ENCODE peak calls at places on chromosomes 2 and 18, in four cellular contexts. E, F, C and N are unnamed samples.
A peak's percentile ranks its signal among the peaks of the same experiment; 100 is the strongest.

GRCh38 chr2:118992740-118993391 is 50.9 kb downstream of the MARCO start:
- DNase-seq in F (peak; percentile 88), E (no peak), C (no peak), N (no peak)

GRCh38 chr2:148907085-148907785 is 32.2 kb downstream of the KIF5C start:
- DNase-seq in F (no peak), C (peak; percentile 85), E (no peak), N (no peak)

GRCh38 chr2:39091535-39091934 is 29.3 kb downstream of the SOS1 start:
- DNase-seq in E (no peak), F (no peak), C (no peak), N (no peak)

GRCh38 chr18:35609236-35609635 is 27.7 kb downstream of the GALNT1 start:
- DNase-seq in C (no peak), F (no peak), E (no peak), N (no peak)

GRCh38 chr2:128487650-128488387 is 169.2 kb upstream of the HS6ST1 start:
- DNase-seq in F (peak; percentile 26), C (no peak), E (no peak), N (no peak)

GRCh38 chr2:171893196-171893823 is 734 bp downstream of the SLC25A12 start:
- DNase-seq in F (no peak), E (no peak), C (peak; percentile 5), N (peak; percentile 2)

GRCh38 chr2:229832499-229832898 is 89.3 kb downstream of the TRIP12 start:
- DNase-seq in F (no peak), C (no peak), E (no peak), N (no peak)

GRCh38 chr18:56515522-56515921 is 122.9 kb downstream of the TXNL1 start:
- DNase-seq in F (no peak), C (no peak), E (no peak), N (no peak)

GRCh38 chr18:2715990-2716389 is 60.5 kb downstream of the SMCHD1 start:
- DNase-seq in E (no peak), C (no peak), F (no peak), N (no peak)

GRCh38 chr2:67462741-67463496 is 65.8 kb downstream of the ETAA1 start:
- DNase-seq in E (no peak), F (peak; percentile 57), C (no peak), N (no peak)

GRCh38 chr2:145546091-145546490 is 1026.2 kb upstream of the ZEB2 start:
- DNase-seq in F (no peak), C (no peak), E (no peak), N (no peak)

GRCh38 chr2:240060977-240061591 is 7.8 kb upstream of the OR6B3 start:
- DNase-seq in C (peak; percentile 63), E (no peak), F (peak; percentile 54), N (peak; percentile 48)

GRCh38 chr2:51710222-51710621 is 678.3 kb upstream of the NRXN1 start:
- DNase-seq in F (no peak), C (peak; percentile 20), E (no peak), N (no peak)

GRCh38 chr2:31312898-31313297 is 78.9 kb downstream of the EHD3 start:
- DNase-seq in F (no peak), C (no peak), E (no peak), N (no peak)

GRCh38 chr18:13308369-13308768 is 89.8 kb downstream of the LDLRAD4 start:
- DNase-seq in F (no peak), C (no peak), E (no peak), N (no peak)

GRCh38 chr2:21966139-21966538 is 842.4 kb downstream of the TDRD15 start:
- DNase-seq in F (no peak), C (no peak), E (no peak), N (no peak)

GRCh38 chr2:148302526-148302925 is 281.6 kb downstream of the MBD5 start:
- DNase-seq in E (no peak), C (no peak), F (no peak), N (no peak)

GRCh38 chr2:31168291-31168690 is 30.1 kb upstream of the GALNT14 start:
- DNase-seq in F (no peak), C (no peak), E (no peak), N (no peak)

GRCh38 chr2:160254363-160254762 is 54.3 kb upstream of the ITGB6 start:
- DNase-seq in E (no peak), C (no peak), F (no peak), N (no peak)

GRCh38 chr2:160251566-160251965 is 51.5 kb upstream of the ITGB6 start:
- DNase-seq in C (no peak), F (no peak), E (peak; percentile 68), N (no peak)

GRCh38 chr2:160252278-160252887 is 52.3 kb upstream of the ITGB6 start:
- DNase-seq in E (no peak), C (peak; percentile 11), F (no peak), N (no peak)

GRCh38 chr2:160255401-160255800 is 55.3 kb upstream of the ITGB6 start:
- DNase-seq in C (no peak), F (no peak), E (no peak), N (no peak)

GRCh38 chr2:160253440-160254296 is 53.6 kb upstream of the ITGB6 start:
- DNase-seq in C (no peak), E (no peak), F (no peak), N (no peak)
- H3K27ac ChIP-seq in C (no peak overlapping the region), E (peak overlapping the region; percentile 47), F (no peak overlapping the region), N (no peak overlapping the region)

GRCh38 chr2:3442185-3442584 is 62.7 kb downstream of the TRAPPC12 start:
- DNase-seq in C (no peak), F (no peak), E (no peak), N (no peak)

GRCh38 chr2:3443685-3444084 is 64.2 kb downstream of the TRAPPC12 start:
- DNase-seq in C (peak; percentile 8), E (no peak), F (no peak), N (no peak)

GRCh38 chr2:3443083-3443482 is 63.6 kb downstream of the TRAPPC12 start:
- DNase-seq in E (no peak), C (no peak), F (no peak), N (no peak)

GRCh38 chr2:3441465-3441864 is 62.0 kb downstream of the TRAPPC12 start:
- DNase-seq in E (no peak), C (no peak), F (no peak), N (no peak)

GRCh38 chr2:3440486-3440885 is 61.0 kb downstream of the TRAPPC12 start:
- DNase-seq in C (no peak), E (no peak), F (no peak), N (no peak)
- H3K27ac ChIP-seq in C (no peak overlapping the region), E (no peak overlapping the region), F (no peak overlapping the region), N (no peak overlapping the region)

GRCh38 chr2:109260886-109261700 is 132.1 kb downstream of the SH3RF3 start:
- DNase-seq in C (no peak), F (no peak), E (no peak), N (no peak)
- H3K27ac ChIP-seq in C (no peak overlapping the region), F (no peak overlapping the region), E (no peak overlapping the region), N (no peak overlapping the region)

GRCh38 chr2:3468296-3468988 is 50.9 kb downstream of the ADI1 start:
- DNase-seq in E (no peak), F (no peak), C (no peak), N (no peak)

GRCh38 chr2:3465844-3466481 is 53.4 kb downstream of the ADI1 start:
- DNase-seq in C (no peak), E (peak; percentile 41), F (peak; percentile 81), N (no peak)

GRCh38 chr2:3466966-3467365 is 52.4 kb downstream of the ADI1 start:
- DNase-seq in C (no peak), F (no peak), E (no peak), N (no peak)

GRCh38 chr2:3466482-3466863 is 52.9 kb downstream of the ADI1 start:
- DNase-seq in F (no peak), E (peak; percentile 58), C (no peak), N (no peak)

DNA sequence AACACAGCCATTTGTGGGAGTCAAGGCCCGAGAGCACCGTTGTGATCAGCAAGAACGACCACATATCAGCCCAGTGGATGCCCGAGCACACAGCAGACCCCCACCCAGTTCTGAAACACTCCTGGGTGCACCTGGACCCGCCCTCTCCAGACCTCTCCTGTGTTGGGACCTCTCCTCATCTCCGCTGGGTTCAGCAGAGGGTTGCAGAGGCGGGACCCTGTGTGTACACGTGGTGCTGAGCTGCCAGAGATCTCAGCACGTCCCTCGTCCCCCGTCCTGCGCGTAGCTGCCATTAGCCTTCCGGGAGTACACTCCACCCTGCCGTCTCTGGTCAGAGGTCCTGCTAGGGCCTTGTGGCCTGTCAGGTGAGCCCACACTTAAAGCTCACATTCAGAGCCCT is 51.7 kb downstream of the ADI1 start:
- DNase-seq in F (no peak), C (no peak), E (peak; percentile 48), N (no peak)
- H3K27ac ChIP-seq in F (no peak overlapping the region), C (no peak overlapping the region), E (peak overlapping the region; percentile 26), N (no peak overlapping the region)

GRCh38 chr2:200379481-200380120 is 73.1 kb downstream of the SPATS2L start:
- DNase-seq in C (no peak), E (no peak), F (no peak), N (no peak)

GRCh38 chr2:200378652-200379290 is 72.3 kb downstream of the SPATS2L start:
- DNase-seq in E (no peak), F (no peak), C (no peak), N (no peak)

GRCh38 chr2:200380139-200380561 is 73.7 kb downstream of the SPATS2L start:
- DNase-seq in C (no peak), E (no peak), F (no peak), N (no peak)

GRCh38 chr2:200382883-200383282 is 76.4 kb downstream of the SPATS2L start:
- DNase-seq in E (no peak), F (no peak), C (no peak), N (no peak)

GRCh38 chr2:200380833-200381542 is 74.5 kb downstream of the SPATS2L start:
- DNase-seq in E (no peak), C (no peak), F (peak; percentile 69), N (no peak)
- H3K27ac ChIP-seq in E (no peak overlapping the region), C (no peak overlapping the region), F (peak overlapping the region; percentile 96), N (no peak overlapping the region)

GRCh38 chr2:28960401-28960800 is 20.7 kb upstream of the TOGARAM2 start:
- DNase-seq in E (no peak), F (no peak), C (no peak), N (no peak)

GRCh38 chr2:28955492-28955891 is 25.6 kb upstream of the TOGARAM2 start:
- DNase-seq in F (no peak), C (no peak), E (no peak), N (no peak)

GRCh38 chr2:28956890-28957289 is 24.2 kb upstream of the TOGARAM2 start:
- DNase-seq in F (no peak), C (no peak), E (no peak), N (no peak)

GRCh38 chr2:28956415-28956826 is 24.7 kb upstream of the TOGARAM2 start:
- DNase-seq in F (no peak), C (no peak), E (no peak), N (peak; percentile 32)

DNA sequence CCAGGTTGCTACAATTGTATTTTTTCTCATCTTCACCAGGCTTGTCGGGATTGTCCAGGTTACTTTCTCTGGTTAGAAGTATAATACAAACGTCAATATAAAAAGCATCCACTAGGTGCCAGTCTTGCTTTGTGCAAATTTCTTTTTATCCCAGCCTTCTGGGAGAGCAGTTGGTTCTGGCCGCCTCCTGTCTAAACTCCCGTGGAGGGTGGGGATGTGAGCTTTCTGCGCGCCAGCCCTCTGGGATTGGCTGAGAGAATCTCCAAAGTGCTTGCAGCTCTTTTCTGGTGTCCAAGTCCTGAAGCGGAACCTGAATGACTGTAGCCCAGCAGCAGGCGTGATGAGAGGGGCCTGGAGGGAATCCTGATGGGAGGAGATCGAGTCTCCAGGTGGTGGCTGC is 22.4 kb upstream of the TOGARAM2 start:
- DNase-seq in C (peak; percentile 63), E (peak; percentile 72), F (peak; percentile 71), N (peak; percentile 53)
- H3K27ac ChIP-seq in C (no peak overlapping the region), E (no peak overlapping the region), F (no peak overlapping the region), N (no peak overlapping the region)

GRCh38 chr2:183543222-183543621 is 419.0 kb downstream of the NUP35 start:
- DNase-seq in C (no peak), E (no peak), F (no peak), N (no peak)
- H3K27ac ChIP-seq in C (no peak overlapping the region), E (no peak overlapping the region), F (no peak overlapping the region), N (no peak overlapping the region)